ENCODE peak calls at places on chromosomes 13 and 19, in seven cellular contexts. T is psoas muscle, V is AG04450, B is AG04449, L is nephron progenitor cell, R is Calu3, I is left lung. X is an unnamed sample.
A peak's percentile ranks its signal among the peaks of the same experiment; 100 is the strongest.

GRCh38 chr19:17953869-17954268 is 13.0 kb upstream of the KCNN1 start:
- DNase-seq in R (no peak), T (no peak), L (no peak), V (no peak), B (no peak), I (no peak), X (no peak)

GRCh38 chr13:27374650-27375049 is 49.8 kb upstream of the GTF3A start:
- DNase-seq in I (peak; percentile 73), T (peak; percentile 62), R (peak; percentile 57), V (peak; percentile 59), L (peak; percentile 66), B (peak; percentile 40), X (peak; percentile 59)

GRCh38 chr19:13492128-13492527 is 14.2 kb downstream of the CACNA1A start:
- DNase-seq in T (no peak), I (no peak), V (peak; percentile 86), L (no peak), B (peak; percentile 88), R (no peak), X (no peak)

GRCh38 chr13:110465696-110466095 is 95.8 kb downstream of the RAB20 start:
- DNase-seq in V (no peak), I (no peak), R (no peak), L (no peak), B (no peak), T (no peak), X (no peak)

GRCh38 chr13:110869805-110870706 is 44.8 kb downstream of the ANKRD10 start:
- DNase-seq in V (peak; percentile 99), I (peak; percentile 94), R (peak; percentile 83), L (no peak), T (peak; percentile 95), B (peak; percentile 96), X (peak; percentile 93)

GRCh38 chr19:38869836-38870607 is 8.1 kb downstream of the RINL start:
- DNase-seq in B (no peak), V (no peak), L (peak; percentile 81), R (no peak), I (peak; percentile 83), T (peak; percentile 89), X (peak; percentile 73)

GRCh38 chr13:52652980-52653303 is 306 bp downstream of the SUGT1 start:
- DNase-seq in L (peak; percentile 67), B (no peak), I (peak; percentile 50), V (no peak), R (no peak), T (no peak), X (no peak)

GRCh38 chr19:38125238-38125637 is 98.8 kb downstream of the DPF1 start:
- DNase-seq in B (no peak), L (no peak), T (no peak), V (no peak), R (no peak), I (no peak), X (no peak)

GRCh38 chr13:92312823-92313222 is 913.8 kb upstream of the GPC6 start:
- DNase-seq in B (no peak), T (no peak), I (no peak), V (no peak), L (no peak), R (no peak), X (no peak)

GRCh38 chr13:101394597-101394996 is 21.7 kb downstream of the NALCN start:
- DNase-seq in L (no peak), T (no peak), R (no peak), I (no peak), V (no peak), B (no peak), X (no peak)

GRCh38 chr13:44243198-44243852 is 130.3 kb upstream of the SERP2 start:
- DNase-seq in R (peak; percentile 11), T (peak; percentile 67), V (no peak), L (peak; percentile 49), B (no peak), I (no peak), X (peak; percentile 76)
- TF ChIP-seq CTCF in R (no peak), T (peak; percentile 32), V (peak; percentile 14), L (peak; percentile 54), B (peak; percentile 16), I (peak; percentile 44), X (peak; percentile 62)

DNA sequence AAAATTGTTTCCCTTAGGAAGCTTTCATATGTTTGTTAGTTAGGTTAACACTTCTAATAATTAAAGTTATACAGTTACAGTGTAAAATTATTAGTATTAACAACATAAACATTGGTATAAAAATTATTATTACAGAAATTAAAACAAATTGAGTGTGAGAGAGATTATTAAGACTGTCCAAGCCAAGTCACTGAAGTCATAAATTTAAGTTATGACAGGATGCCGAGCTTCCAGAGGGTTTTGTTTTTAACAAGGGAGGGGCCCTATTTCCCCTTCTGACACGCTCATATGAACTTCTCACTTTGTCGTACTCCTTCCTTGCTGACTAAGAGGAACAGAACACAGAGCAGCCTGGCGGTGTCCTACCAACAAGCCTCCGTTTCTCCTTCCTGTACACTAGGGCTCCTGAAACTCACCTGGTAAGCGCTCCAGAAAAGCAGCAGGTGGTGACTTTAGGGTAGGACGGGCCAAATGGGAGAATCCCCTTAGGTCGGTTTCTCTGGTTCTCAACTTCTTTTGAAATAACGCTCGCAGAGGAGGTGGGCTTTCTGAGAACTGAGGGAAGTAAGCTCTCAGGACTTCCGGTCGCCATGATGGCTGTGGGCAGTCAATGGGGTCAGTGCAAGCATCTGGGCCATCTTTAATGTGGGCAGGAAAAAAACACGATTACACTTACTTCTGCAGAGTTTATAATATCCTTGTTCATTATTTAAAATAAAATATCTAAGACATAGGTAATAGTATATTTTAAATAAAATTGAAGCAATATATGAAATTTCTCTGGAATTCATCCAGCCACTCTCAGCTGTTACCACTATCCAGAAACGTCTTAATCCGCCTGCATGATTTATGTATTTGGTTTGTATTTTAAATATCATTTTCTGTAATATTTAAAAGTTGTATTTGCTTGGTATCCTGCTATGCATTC is at the start of gene CARD8:
- DNase-seq in R (peak; percentile 77), V (peak; percentile 65), L (peak; percentile 66), I (peak; percentile 86), T (peak; percentile 85), B (no peak), X (peak; percentile 87)
- TF ChIP-seq CTCF in R (no peak), V (peak; percentile 15), L (no peak), I (no peak), T (no peak), B (no peak), X (no peak)

GRCh38 chr13:102846261-102847015 is 606 bp downstream of the ERCC5 start:
- DNase-seq in B (no peak), R (no peak), I (peak; percentile 40), T (peak; percentile 55), L (peak; percentile 24), V (no peak), X (peak; percentile 48)

GRCh38 chr13:102847272-102848234 is 1.7 kb downstream of the ERCC5 start:
- DNase-seq in B (no peak), V (no peak), R (no peak), I (no peak), T (no peak), L (no peak), X (no peak)

GRCh38 chr13:102848956-102849355 is 3.1 kb downstream of the ERCC5 start:
- DNase-seq in R (no peak), B (no peak), V (no peak), T (no peak), I (no peak), L (no peak), X (no peak)

GRCh38 chr13:102845289-102845629 is 573 bp upstream of the ERCC5 start:
- DNase-seq in T (no peak), L (no peak), B (no peak), I (no peak), R (no peak), V (no peak), X (no peak)

GRCh38 chr13:102845630-102846260 is at the start of gene ERCC5:
- DNase-seq in V (peak; percentile 79), B (peak; percentile 74), L (peak; percentile 92), I (peak; percentile 94), R (peak; percentile 77), T (peak; percentile 97), X (peak; percentile 93)
- TF ChIP-seq CTCF in V (no peak), B (no peak), L (no peak), I (no peak), R (no peak), T (no peak), X (no peak)

GRCh38 chr13:44749906-44750305 is 173.8 kb upstream of the TSC22D1 start:
- DNase-seq in R (no peak), B (no peak), T (no peak), I (no peak), V (no peak), L (no peak), X (no peak)

GRCh38 chr13:44752184-44752583 is 176.1 kb upstream of the TSC22D1 start:
- DNase-seq in V (no peak), L (no peak), T (no peak), R (no peak), I (no peak), B (no peak), X (no peak)

GRCh38 chr13:44748439-44748838 is 172.3 kb upstream of the TSC22D1 start:
- DNase-seq in L (no peak), T (no peak), V (no peak), R (no peak), B (no peak), I (no peak), X (no peak)

GRCh38 chr13:44747179-44747578 is 171.0 kb upstream of the TSC22D1 start:
- DNase-seq in V (no peak), T (peak; percentile 64), I (no peak), R (no peak), B (no peak), L (no peak), X (no peak)

GRCh38 chr13:44750618-44751017 is 174.5 kb upstream of the TSC22D1 start:
- DNase-seq in L (no peak), I (no peak), V (no peak), B (no peak), R (no peak), T (no peak), X (no peak)
- TF ChIP-seq CTCF in L (no peak), I (no peak), V (no peak), B (no peak), R (no peak), T (no peak), X (no peak)

DNA sequence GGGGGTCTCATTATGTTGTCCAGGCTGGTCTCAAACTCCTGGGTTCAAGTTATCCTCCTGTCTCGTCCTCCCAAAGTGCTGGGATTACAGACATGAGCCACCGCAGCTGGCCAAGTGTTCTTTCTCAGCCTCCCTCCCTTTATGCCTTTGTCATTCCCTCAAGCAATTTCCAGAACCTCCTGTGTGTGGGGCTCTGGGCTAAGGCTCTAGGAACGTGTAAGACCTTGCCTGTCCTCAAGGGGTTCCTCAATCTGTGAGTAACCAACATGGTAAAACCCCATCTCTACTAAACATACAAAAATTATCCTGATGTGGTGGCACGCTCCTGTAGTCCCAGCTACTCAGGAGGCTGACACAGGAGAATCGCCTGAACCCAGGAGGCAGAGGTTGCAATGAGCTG is 15.5 kb upstream of the SPACA4 start:
- DNase-seq in I (no peak), L (no peak), R (no peak), B (no peak), T (no peak), V (no peak), X (no peak)
- TF ChIP-seq CTCF in I (no peak), L (no peak), R (no peak), B (no peak), T (no peak), V (peak; percentile 12), X (no peak)

X was measured in CD14-positive monocyte.